ENCODE peak calls at places on chromosomes 7 and 10, in ten cellular contexts. Z is mucosa of descending colon; C is naive thymus-derived CD4-positive, alpha-beta T cell; F is body of pancreas; D is uterus; X is CD8-positive, alpha-beta T cell; B is GM23248; O is ovary; Y is effector memory CD4-positive, alpha-beta T cell; I is OCI-LY7. V is an unnamed sample.

GRCh38 chr10:121243003-121243898 is 355.0 kb downstream of the FGFR2 start:
- DNase-seq in D (no peak), I (no peak), O (no peak), F (no peak), B (no peak), X (no peak), C (no peak), Z (no peak), Y (no peak), V (no peak)

GRCh38 chr7:95693551-95694333 is 78.6 kb upstream of the DYNC1I1 start:
- DNase-seq in D (no peak), O (no peak), Y (no peak), F (no peak), Z (no peak), B (peak; percentile 17), X (no peak), C (no peak), I (no peak), V (no peak)

GRCh38 chr10:72328045-72328828 is 26.5 kb downstream of the DNAJB12 start:
- DNase-seq in F (peak; percentile 77), I (peak; percentile 68), Z (no peak), C (no peak), B (peak; percentile 72), Y (no peak), O (peak; percentile 77), D (peak; percentile 61), X (no peak), V (peak; percentile 85)

GRCh38 chr10:34163075-34163905 is 651.8 kb downstream of the PARD3 start:
- DNase-seq in Z (no peak), O (no peak), I (no peak), X (no peak), Y (no peak), F (no peak), B (peak; percentile 5), C (no peak), D (no peak), V (no peak)

GRCh38 chr7:101243786-101244384 is 996 bp downstream of the FIS1 start:
- DNase-seq in D (peak; percentile 81), Z (no peak), I (no peak), C (no peak), F (no peak), B (peak; percentile 71), X (no peak), Y (no peak), O (no peak), V (no peak)

GRCh38 chr7:117019786-117020604 is 66.7 kb downstream of the ST7 start:
- DNase-seq in C (no peak), Y (no peak), I (no peak), X (no peak), D (peak; percentile 57), B (peak; percentile 97), F (peak; percentile 33), O (peak; percentile 70), Z (no peak), V (peak; percentile 73)

GRCh38 chr10:105192146-105192545 is 551.1 kb downstream of the SORCS3 start:
- DNase-seq in I (no peak), X (no peak), D (no peak), Z (no peak), O (no peak), Y (no peak), C (no peak), B (no peak), F (no peak), V (no peak)

GRCh38 chr7:141201145-141201885 is 127.5 kb downstream of the TMEM178B start:
- DNase-seq in X (no peak), Z (no peak), I (no peak), Y (no peak), D (no peak), F (no peak), C (no peak), O (no peak), B (no peak), V (no peak)

GRCh38 chr7:44473295-44473694 is 17.2 kb downstream of the NUDCD3 start:
- DNase-seq in F (no peak), B (peak; percentile 43), D (no peak), I (no peak), O (no peak), X (no peak), C (no peak), Z (no peak), Y (no peak), V (no peak)

GRCh38 chr7:86629-87028 is 105.7 kb upstream of the FAM20C start:
- DNase-seq in I (no peak), Y (no peak), F (peak; percentile 5), O (no peak), B (no peak), D (no peak), C (no peak), X (no peak), Z (no peak), V (no peak)

DNA sequence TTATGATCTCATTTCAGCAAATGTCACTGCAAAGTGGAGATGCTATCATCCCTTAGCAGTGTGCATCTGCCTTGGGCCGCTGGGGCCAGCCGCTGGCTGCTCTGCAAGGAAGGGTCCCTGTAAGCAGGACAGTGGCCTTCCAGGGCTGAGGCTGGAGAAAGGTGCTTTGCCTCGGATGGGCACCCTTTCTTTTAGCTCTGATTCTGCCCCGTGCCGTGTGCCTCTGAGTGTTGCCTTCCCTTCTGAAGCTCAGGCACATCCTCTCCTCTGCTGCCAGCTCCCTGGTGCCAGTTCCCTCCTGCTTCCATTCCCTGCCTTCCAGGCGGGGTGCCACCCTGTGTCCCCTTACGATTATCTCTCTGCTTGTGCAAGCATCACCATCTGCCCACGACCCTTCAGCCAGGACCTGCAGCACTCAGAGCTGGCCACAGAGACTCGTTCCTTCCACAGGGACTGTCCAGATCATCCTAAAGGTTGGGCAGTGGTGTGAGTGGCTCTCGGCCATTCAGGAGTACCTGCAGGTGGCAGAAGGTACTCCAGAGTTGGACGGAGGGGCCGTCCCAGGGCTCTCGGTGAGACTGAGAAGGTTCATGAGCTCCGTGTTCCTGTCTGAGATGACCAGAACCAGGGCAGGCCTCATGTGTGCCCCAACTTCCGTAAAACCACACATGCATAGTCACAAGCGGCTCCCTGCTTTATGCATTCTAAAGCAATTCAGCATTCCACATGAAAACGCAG is 371.3 kb downstream of the DNAJB6 start:
- DNase-seq in B (no peak), Y (no peak), X (no peak), Z (no peak), C (no peak), D (no peak), I (no peak), O (no peak), F (no peak), V (no peak)
- H3K9me3 ChIP-seq in B (no peaks in the 10 kb centered on the region), Y (no peaks in the 10 kb centered on the region), X (no peaks in the 10 kb centered on the region), Z (no peaks in the 10 kb centered on the region), C (no peaks in the 10 kb centered on the region), D (no peaks in the 10 kb centered on the region), I (no peaks in the 10 kb centered on the region), O (no peaks in the 10 kb centered on the region), F (no peaks in the 10 kb centered on the region), V (no peaks in the 10 kb centered on the region)

GRCh38 chr10:62087341-62087740 is 181.3 kb downstream of the RTKN2 start:
- DNase-seq in F (no peak), D (no peak), O (no peak), B (peak; percentile 43), X (no peak), Z (no peak), C (no peak), I (no peak), Y (no peak), V (no peak)
- H3K4me1 ChIP-seq in F (peaks cover 22% of the 10 kb centered on the region), D (peaks cover 14% of the 10 kb centered on the region), O (peaks cover 5% of the 10 kb centered on the region), B (peaks cover 43% of the 10 kb centered on the region), X (peaks cover 14% of the 10 kb centered on the region), Z (peaks cover 10% of the 10 kb centered on the region), C (peaks cover 14% of the 10 kb centered on the region), I (peaks cover 23% of the 10 kb centered on the region), Y (peaks cover 19% of the 10 kb centered on the region), V (no peaks in the 10 kb centered on the region)

DNA sequence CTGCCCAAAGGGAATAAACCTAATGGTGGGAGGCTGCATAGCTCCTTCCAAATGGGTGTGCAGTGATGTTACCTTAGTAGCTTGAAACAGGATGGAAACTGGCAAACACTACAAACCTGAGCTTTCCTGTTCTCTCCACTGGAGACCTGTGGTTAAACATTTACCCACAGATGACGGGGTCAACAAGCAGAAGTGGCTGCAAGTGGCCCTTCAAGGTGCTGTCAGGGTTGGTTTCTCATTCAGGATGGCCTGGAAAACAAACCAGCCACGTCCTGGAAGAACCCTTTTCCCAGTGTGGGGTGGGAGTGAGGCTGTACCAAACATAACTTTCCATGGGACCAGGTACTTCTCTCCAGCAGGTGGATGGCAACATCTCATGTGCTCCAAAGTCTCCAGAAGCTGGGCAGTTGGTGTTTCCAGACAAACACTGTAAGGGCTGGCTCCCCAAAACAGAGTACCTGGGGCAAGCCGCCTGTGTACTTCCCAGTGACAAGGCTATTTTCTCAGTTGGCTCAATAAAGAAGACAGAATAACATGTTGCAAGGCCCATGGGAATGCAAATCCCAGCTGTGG is 67.5 kb downstream of the DNAJB9 start:
- DNase-seq in Z (no peak), C (no peak), D (no peak), X (no peak), I (no peak), F (no peak), O (no peak), B (no peak), Y (no peak), V (no peak)
- H3K4me3 ChIP-seq in Z (no peak overlapping the region), C (no peak overlapping the region), D (no peak overlapping the region), X (no peak overlapping the region), I (no peak overlapping the region), F (no peak overlapping the region), O (no peak overlapping the region), B (no peak overlapping the region), Y (no peak overlapping the region), V (no peak overlapping the region)

GRCh38 chr10:106435081-106435480 is 729.4 kb downstream of the SORCS1 start:
- DNase-seq in C (no peak), O (no peak), Y (no peak), I (no peak), D (no peak), X (no peak), B (no peak), Z (no peak), F (no peak), V (no peak)

GRCh38 chr10:106438386-106438785 is 726.1 kb downstream of the SORCS1 start:
- DNase-seq in Y (no peak), Z (no peak), B (no peak), I (no peak), C (no peak), F (no peak), O (no peak), D (no peak), X (no peak), V (no peak)

GRCh38 chr10:106439366-106439765 is 725.1 kb downstream of the SORCS1 start:
- DNase-seq in D (no peak), X (no peak), Z (no peak), C (no peak), B (no peak), F (no peak), Y (no peak), O (no peak), I (no peak), V (no peak)

GRCh38 chr10:106440355-106440754 is 724.2 kb downstream of the SORCS1 start:
- DNase-seq in B (peak; percentile 8), Z (no peak), D (no peak), I (no peak), C (no peak), X (no peak), Y (no peak), F (no peak), O (no peak), V (no peak)

DNA sequence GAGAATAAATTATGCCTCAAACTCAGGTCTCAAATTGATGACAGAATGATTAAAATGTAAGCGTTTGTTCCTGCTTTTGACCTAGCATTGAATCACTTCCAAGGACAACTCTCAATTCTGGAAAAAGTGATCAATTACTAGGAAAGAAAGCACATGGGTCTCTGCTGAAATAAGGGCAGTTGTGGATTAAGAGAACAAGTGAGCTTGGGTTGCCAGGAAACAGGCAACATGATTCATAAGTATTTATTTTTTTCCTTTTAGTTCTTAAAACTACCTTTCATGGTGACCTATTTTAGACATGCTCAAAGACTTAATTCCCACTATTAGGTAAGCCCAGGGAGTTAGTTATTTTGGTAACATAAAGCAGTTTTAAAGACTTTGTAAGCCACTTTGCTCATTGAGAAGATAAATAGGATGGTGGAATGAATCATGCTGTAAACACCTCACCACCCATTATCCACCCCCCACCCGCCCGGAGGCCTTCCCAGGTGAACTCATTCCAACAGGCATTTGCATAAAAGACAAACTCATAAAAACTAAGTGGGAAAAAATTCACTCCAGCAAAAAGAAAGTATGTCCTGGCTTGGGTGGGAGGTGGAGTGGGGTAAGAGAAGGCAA is 728.3 kb downstream of the SORCS1 start:
- DNase-seq in Z (no peak), X (no peak), D (no peak), F (no peak), B (peak; percentile 47), I (no peak), Y (no peak), C (no peak), O (no peak), V (no peak)
- H3K9me3 ChIP-seq in Z (no peaks in the 10 kb centered on the region), X (no peaks in the 10 kb centered on the region), D (no peaks in the 10 kb centered on the region), F (no peaks in the 10 kb centered on the region), B (no peaks in the 10 kb centered on the region), I (no peaks in the 10 kb centered on the region), Y (no peaks in the 10 kb centered on the region), C (no peaks in the 10 kb centered on the region), O (no peaks in the 10 kb centered on the region), V (no peaks in the 10 kb centered on the region)

V was measured in right atrium auricular region.